ENCODE peak calls at places on chromosomes 12 and 14, in six cellular contexts. Z, X, A, U, K and D are unnamed samples.

GRCh38 chr12:39296496-39296895 is 146.4 kb downstream of the KIF21A start:
- DNase-seq in K (no peak), Z (no peak), X (no peak), A (no peak), U (no peak), D (no peak)

GRCh38 chr12:121673013-121673441 is 3.6 kb upstream of the MORN3 start:
- DNase-seq in U (no peak), Z (no peak), X (peak), A (peak), K (no peak), D (no peak)

GRCh38 chr12:65501093-65501621 is 222.7 kb downstream of the MSRB3 start:
- DNase-seq in X (no peak), U (no peak), Z (no peak), A (no peak), K (no peak), D (no peak)

GRCh38 chr12:53267309-53268008 is 640 bp upstream of the ESPL1 start:
- DNase-seq in U (no peak), A (no peak), K (no peak), X (no peak), Z (peak), D (no peak)

GRCh38 chr14:25108959-25109358 is 59.0 kb upstream of the STXBP6 start:
- DNase-seq in X (no peak), A (peak), U (peak), K (no peak), Z (no peak), D (no peak)

GRCh38 chr12:63753743-63754142 is 26.0 kb upstream of the RXYLT1 start:
- DNase-seq in K (no peak), U (no peak), A (peak), Z (no peak), X (no peak), D (no peak)

GRCh38 chr12:116455540-116456306 is 103.5 kb upstream of the MAP1LC3B2 start:
- DNase-seq in A (peak), K (peak), Z (no peak), U (no peak), X (peak), D (no peak)

GRCh38 chr14:95472819-95473251 is 43.6 kb downstream of the SYNE3 start:
- DNase-seq in Z (no peak), U (no peak), A (no peak), X (no peak), K (peak), D (no peak)